ENCODE peak calls at places on chromosome 1, in seven cellular contexts. One of them, this sample, is unnamed.

GRCh38 chr1:64087768-64088167 is 115.7 kb upstream of the UBE2U start:
- DNase-seq in lower lobe of right lung: no peak
- DNase-seq in OCI-LY7: no peak
- DNase-seq in colonic mucosa: no peak
- DNase-seq in fibroblast of lung: peak; percentile 86
- DNase-seq in CD8-positive, alpha-beta T cell: no peak
- DNase-seq in right lobe of liver: no peak
- DNase-seq in this sample: peak; percentile 18

GRCh38 chr1:101308935-101309333 is 72.1 kb downstream of the S1PR1 start:
- DNase-seq in lower lobe of right lung: no peak
- DNase-seq in OCI-LY7: no peak
- DNase-seq in colonic mucosa: no peak
- DNase-seq in fibroblast of lung: no peak
- DNase-seq in CD8-positive, alpha-beta T cell: no peak
- DNase-seq in right lobe of liver: no peak
- DNase-seq in this sample: no peak

GRCh38 chr1:31871703-31872102 is 55.9 kb upstream of the SPOCD1 start:
- DNase-seq in lower lobe of right lung: no peak
- DNase-seq in OCI-LY7: no peak
- DNase-seq in colonic mucosa: no peak
- DNase-seq in fibroblast of lung: peak; percentile 12
- DNase-seq in CD8-positive, alpha-beta T cell: no peak
- DNase-seq in right lobe of liver: no peak
- DNase-seq in this sample: no peak

GRCh38 chr1:215397843-215398242 is 169.3 kb upstream of the KCTD3 start:
- DNase-seq in lower lobe of right lung: no peak
- DNase-seq in OCI-LY7: no peak
- DNase-seq in colonic mucosa: no peak
- DNase-seq in fibroblast of lung: no peak
- DNase-seq in CD8-positive, alpha-beta T cell: no peak
- DNase-seq in right lobe of liver: no peak
- DNase-seq in this sample: no peak

GRCh38 chr1:93353286-93353685 is 7.6 kb downstream of the DR1 start:
- DNase-seq in lower lobe of right lung: no peak
- DNase-seq in OCI-LY7: no peak
- DNase-seq in colonic mucosa: no peak
- DNase-seq in fibroblast of lung: peak; percentile 33
- DNase-seq in CD8-positive, alpha-beta T cell: no peak
- DNase-seq in right lobe of liver: no peak
- DNase-seq in this sample: no peak

GRCh38 chr1:16716691-16717173 is 23.6 kb upstream of the RNU1-4 start:
- DNase-seq in lower lobe of right lung: no peak
- DNase-seq in OCI-LY7: peak; percentile 1
- DNase-seq in colonic mucosa: no peak
- DNase-seq in fibroblast of lung: no peak
- DNase-seq in CD8-positive, alpha-beta T cell: no peak
- DNase-seq in right lobe of liver: no peak
- DNase-seq in this sample: peak; percentile 77

GRCh38 chr1:65362545-65362944 is 53.2 kb downstream of the DNAJC6 start:
- DNase-seq in lower lobe of right lung: no peak
- DNase-seq in OCI-LY7: no peak
- DNase-seq in colonic mucosa: no peak
- DNase-seq in fibroblast of lung: no peak
- DNase-seq in CD8-positive, alpha-beta T cell: no peak
- DNase-seq in right lobe of liver: no peak
- DNase-seq in this sample: no peak

GRCh38 chr1:200558866-200559459 is 61.6 kb downstream of the KIF14 start:
- DNase-seq in lower lobe of right lung: no peak
- DNase-seq in OCI-LY7: peak; percentile 44
- DNase-seq in colonic mucosa: no peak
- DNase-seq in fibroblast of lung: peak; percentile 48
- DNase-seq in CD8-positive, alpha-beta T cell: no peak
- DNase-seq in right lobe of liver: no peak
- DNase-seq in this sample: peak; percentile 40

GRCh38 chr1:212946872-212947271 is 3.5 kb upstream of the VASH2 start:
- DNase-seq in lower lobe of right lung: no peak
- DNase-seq in OCI-LY7: peak; percentile 73
- DNase-seq in colonic mucosa: no peak
- DNase-seq in fibroblast of lung: no peak
- DNase-seq in CD8-positive, alpha-beta T cell: no peak
- DNase-seq in right lobe of liver: no peak
- DNase-seq in this sample: no peak

GRCh38 chr1:38050397-38051141 is 4.0 kb upstream of the POU3F1 start:
- DNase-seq in lower lobe of right lung: no peak
- DNase-seq in OCI-LY7: no peak
- DNase-seq in colonic mucosa: no peak
- DNase-seq in fibroblast of lung: no peak
- DNase-seq in CD8-positive, alpha-beta T cell: no peak
- DNase-seq in right lobe of liver: no peak
- DNase-seq in this sample: peak; percentile 78

GRCh38 chr1:8510041-8510823 is 192.3 kb downstream of the SLC45A1 start:
- DNase-seq in lower lobe of right lung: no peak
- DNase-seq in OCI-LY7: peak; percentile 68
- DNase-seq in colonic mucosa: no peak
- DNase-seq in fibroblast of lung: peak; percentile 89
- DNase-seq in CD8-positive, alpha-beta T cell: no peak
- DNase-seq in right lobe of liver: no peak
- DNase-seq in this sample: no peak

GRCh38 chr1:23400324-23401110 is 24.0 kb downstream of the TCEA3 start:
- DNase-seq in lower lobe of right lung: no peak
- DNase-seq in OCI-LY7: no peak
- DNase-seq in colonic mucosa: no peak
- DNase-seq in fibroblast of lung: no peak
- DNase-seq in CD8-positive, alpha-beta T cell: no peak
- DNase-seq in right lobe of liver: no peak
- DNase-seq in this sample: no peak

GRCh38 chr1:53545663-53546408 is 86.6 kb downstream of the DMRTB1 start:
- DNase-seq in lower lobe of right lung: peak; percentile 21
- DNase-seq in OCI-LY7: no peak
- DNase-seq in colonic mucosa: no peak
- DNase-seq in fibroblast of lung: no peak
- DNase-seq in CD8-positive, alpha-beta T cell: no peak
- DNase-seq in right lobe of liver: peak; percentile 10
- DNase-seq in this sample: no peak

GRCh38 chr1:27513521-27513920 is 23.6 kb upstream of the WASF2 start:
- DNase-seq in lower lobe of right lung: no peak
- DNase-seq in OCI-LY7: no peak
- DNase-seq in colonic mucosa: no peak
- DNase-seq in fibroblast of lung: no peak
- DNase-seq in CD8-positive, alpha-beta T cell: no peak
- DNase-seq in right lobe of liver: no peak
- DNase-seq in this sample: no peak

GRCh38 chr1:29983366-29983765 is 740.0 kb downstream of the MATN1 start:
- DNase-seq in lower lobe of right lung: no peak
- DNase-seq in OCI-LY7: no peak
- DNase-seq in colonic mucosa: no peak
- DNase-seq in fibroblast of lung: no peak
- DNase-seq in CD8-positive, alpha-beta T cell: no peak
- DNase-seq in right lobe of liver: no peak
- DNase-seq in this sample: no peak

GRCh38 chr1:198927129-198927528 is 288.3 kb downstream of the PTPRC start:
- DNase-seq in lower lobe of right lung: no peak
- DNase-seq in OCI-LY7: no peak
- DNase-seq in colonic mucosa: no peak
- DNase-seq in fibroblast of lung: no peak
- DNase-seq in CD8-positive, alpha-beta T cell: no peak
- DNase-seq in right lobe of liver: no peak
- DNase-seq in this sample: no peak

GRCh38 chr1:198929111-198929604 is 290.3 kb downstream of the PTPRC start:
- DNase-seq in lower lobe of right lung: no peak
- DNase-seq in OCI-LY7: no peak
- DNase-seq in colonic mucosa: no peak
- DNase-seq in fibroblast of lung: no peak
- DNase-seq in CD8-positive, alpha-beta T cell: no peak
- DNase-seq in right lobe of liver: no peak
- DNase-seq in this sample: peak; percentile 1

GRCh38 chr1:198933506-198933905 is 294.7 kb downstream of the PTPRC start:
- DNase-seq in lower lobe of right lung: no peak
- DNase-seq in OCI-LY7: no peak
- DNase-seq in colonic mucosa: no peak
- DNase-seq in fibroblast of lung: no peak
- DNase-seq in CD8-positive, alpha-beta T cell: no peak
- DNase-seq in right lobe of liver: no peak
- DNase-seq in this sample: no peak

GRCh38 chr1:198932351-198932991 is 293.6 kb downstream of the PTPRC start:
- DNase-seq in lower lobe of right lung: no peak
- DNase-seq in OCI-LY7: peak; percentile 45
- DNase-seq in colonic mucosa: no peak
- DNase-seq in fibroblast of lung: peak; percentile 53
- DNase-seq in CD8-positive, alpha-beta T cell: no peak
- DNase-seq in right lobe of liver: no peak
- DNase-seq in this sample: no peak

GRCh38 chr1:198929961-198930599 is 291.2 kb downstream of the PTPRC start:
- DNase-seq in lower lobe of right lung: no peak
- DNase-seq in OCI-LY7: peak; percentile 72
- DNase-seq in colonic mucosa: no peak
- DNase-seq in fibroblast of lung: peak; percentile 78
- DNase-seq in CD8-positive, alpha-beta T cell: no peak
- DNase-seq in right lobe of liver: no peak
- DNase-seq in this sample: peak; percentile 7
- H3K27ac ChIP-seq in lower lobe of right lung: peak overlapping the region; percentile 78
- H3K27ac ChIP-seq in OCI-LY7: peak overlapping the region; percentile 76
- H3K27ac ChIP-seq in colonic mucosa: no peak overlapping the region
- H3K27ac ChIP-seq in fibroblast of lung: peak overlapping the region; percentile 45
- H3K27ac ChIP-seq in CD8-positive, alpha-beta T cell: no peak overlapping the region
- H3K27ac ChIP-seq in right lobe of liver: no peak overlapping the region
- H3K27ac ChIP-seq in this sample: peak overlapping the region; percentile 77

GRCh38 chr1:1842360-1843146 is 48.3 kb downstream of the GNB1 start:
- DNase-seq in lower lobe of right lung: no peak
- DNase-seq in OCI-LY7: peak; percentile 96
- DNase-seq in colonic mucosa: no peak
- DNase-seq in fibroblast of lung: no peak
- DNase-seq in CD8-positive, alpha-beta T cell: no peak
- DNase-seq in right lobe of liver: no peak
- DNase-seq in this sample: peak; percentile 68

GRCh38 chr1:1839311-1839965 is 51.4 kb downstream of the GNB1 start:
- DNase-seq in lower lobe of right lung: no peak
- DNase-seq in OCI-LY7: no peak
- DNase-seq in colonic mucosa: no peak
- DNase-seq in fibroblast of lung: no peak
- DNase-seq in CD8-positive, alpha-beta T cell: no peak
- DNase-seq in right lobe of liver: no peak
- DNase-seq in this sample: no peak

GRCh38 chr1:1846386-1846918 is 44.4 kb downstream of the GNB1 start:
- DNase-seq in lower lobe of right lung: no peak
- DNase-seq in OCI-LY7: no peak
- DNase-seq in colonic mucosa: no peak
- DNase-seq in fibroblast of lung: no peak
- DNase-seq in CD8-positive, alpha-beta T cell: no peak
- DNase-seq in right lobe of liver: no peak
- DNase-seq in this sample: no peak

GRCh38 chr1:1836119-1836518 is 54.8 kb downstream of the GNB1 start:
- DNase-seq in lower lobe of right lung: no peak
- DNase-seq in OCI-LY7: no peak
- DNase-seq in colonic mucosa: no peak
- DNase-seq in fibroblast of lung: no peak
- DNase-seq in CD8-positive, alpha-beta T cell: no peak
- DNase-seq in right lobe of liver: no peak
- DNase-seq in this sample: no peak

DNA sequence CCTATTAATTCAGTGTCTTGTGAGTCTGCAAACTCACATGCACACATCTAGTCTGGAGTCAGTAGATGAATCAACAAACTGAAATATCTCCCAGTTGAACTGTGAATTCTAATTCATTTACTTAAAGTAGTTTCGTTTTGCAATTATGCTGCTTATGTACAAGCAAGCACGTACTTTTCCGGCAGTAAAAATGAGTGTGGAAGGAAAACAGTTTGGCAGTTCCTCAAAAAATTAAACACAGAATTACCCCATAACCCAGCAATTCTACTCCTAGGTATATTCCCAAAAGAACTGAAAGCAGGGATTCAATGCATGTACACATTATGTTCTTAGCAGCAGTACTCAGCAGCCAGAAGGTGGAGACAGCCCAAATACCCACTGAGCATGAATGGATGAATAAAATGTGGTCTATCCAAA is 49.3 kb downstream of the GNB1 start:
- DNase-seq in lower lobe of right lung: no peak
- DNase-seq in OCI-LY7: peak; percentile 46
- DNase-seq in colonic mucosa: no peak
- DNase-seq in fibroblast of lung: no peak
- DNase-seq in CD8-positive, alpha-beta T cell: no peak
- DNase-seq in right lobe of liver: no peak
- DNase-seq in this sample: no peak
- H3K27ac ChIP-seq in lower lobe of right lung: no peak overlapping the region
- H3K27ac ChIP-seq in OCI-LY7: peak overlapping the region; percentile 97
- H3K27ac ChIP-seq in colonic mucosa: peak overlapping the region; percentile 20
- H3K27ac ChIP-seq in fibroblast of lung: peak overlapping the region; percentile 51
- H3K27ac ChIP-seq in CD8-positive, alpha-beta T cell: no peak overlapping the region
- H3K27ac ChIP-seq in right lobe of liver: no peak overlapping the region
- H3K27ac ChIP-seq in this sample: no peak overlapping the region

DNA sequence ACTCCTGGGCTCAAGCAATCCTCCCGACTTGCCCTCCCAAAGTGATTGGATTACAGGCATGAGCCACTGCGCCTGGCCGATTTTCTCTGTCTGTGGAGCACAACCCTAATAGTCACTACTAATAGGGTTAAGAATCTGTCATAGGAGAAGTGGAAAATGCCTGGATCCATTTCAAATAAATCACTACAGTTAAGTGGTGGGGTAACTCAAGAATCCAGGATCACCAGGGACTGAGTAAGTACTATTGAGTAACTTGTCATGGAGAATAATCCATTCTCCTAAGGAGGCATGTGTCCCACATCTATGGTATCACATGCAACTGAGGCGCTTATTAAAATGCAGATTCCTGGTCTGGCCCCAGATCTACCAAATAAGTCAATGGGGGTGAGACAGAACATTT is 53.2 kb downstream of the OPTC start:
- DNase-seq in lower lobe of right lung: no peak
- DNase-seq in OCI-LY7: no peak
- DNase-seq in colonic mucosa: no peak
- DNase-seq in fibroblast of lung: no peak
- DNase-seq in CD8-positive, alpha-beta T cell: no peak
- DNase-seq in right lobe of liver: no peak
- DNase-seq in this sample: no peak
- H3K27ac ChIP-seq in lower lobe of right lung: no peak overlapping the region
- H3K27ac ChIP-seq in OCI-LY7: no peak overlapping the region
- H3K27ac ChIP-seq in colonic mucosa: no peak overlapping the region
- H3K27ac ChIP-seq in fibroblast of lung: no peak overlapping the region
- H3K27ac ChIP-seq in CD8-positive, alpha-beta T cell: no peak overlapping the region
- H3K27ac ChIP-seq in right lobe of liver: no peak overlapping the region
- H3K27ac ChIP-seq in this sample: no peak overlapping the region

DNA sequence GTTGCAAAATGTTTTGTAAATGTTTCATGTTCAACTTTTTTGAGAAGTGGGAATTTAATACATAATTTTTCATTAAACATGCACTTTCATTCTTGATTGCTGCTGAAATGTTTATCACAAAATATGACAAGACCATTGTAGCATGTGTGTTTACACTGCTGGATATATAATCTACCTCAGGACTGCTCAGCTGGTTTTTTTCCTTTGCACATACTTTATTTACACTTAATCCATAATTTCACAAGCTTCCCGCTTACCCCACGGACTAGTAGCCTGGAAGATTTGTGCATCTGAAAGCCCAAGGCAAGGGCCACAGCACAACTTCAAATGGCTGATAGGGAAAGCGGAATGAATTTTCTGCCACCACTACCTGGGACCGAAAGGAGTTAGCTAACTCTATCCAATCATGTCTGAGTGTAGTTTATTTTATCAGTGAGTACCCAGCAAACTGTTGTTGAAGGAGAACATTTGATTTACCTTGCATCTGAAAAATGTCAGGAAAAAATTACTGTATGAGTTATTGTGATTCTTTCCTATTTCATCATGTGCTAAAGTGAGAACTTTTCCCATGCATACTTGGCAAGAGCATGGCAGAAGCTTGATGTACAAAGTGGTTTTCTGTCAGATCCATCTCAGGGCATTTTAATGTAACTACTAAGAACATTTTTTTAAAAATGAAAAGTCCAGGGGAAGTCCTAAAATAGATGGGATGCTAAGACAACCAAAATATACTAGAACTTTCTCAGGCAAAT is 558.2 kb upstream of the USP24 start:
- DNase-seq in lower lobe of right lung: no peak
- DNase-seq in OCI-LY7: no peak
- DNase-seq in colonic mucosa: no peak
- DNase-seq in fibroblast of lung: peak; percentile 19
- DNase-seq in CD8-positive, alpha-beta T cell: no peak
- DNase-seq in right lobe of liver: no peak
- DNase-seq in this sample: no peak
- H3K27ac ChIP-seq in lower lobe of right lung: no peak overlapping the region
- H3K27ac ChIP-seq in OCI-LY7: no peak overlapping the region
- H3K27ac ChIP-seq in colonic mucosa: no peak overlapping the region
- H3K27ac ChIP-seq in fibroblast of lung: no peak overlapping the region
- H3K27ac ChIP-seq in CD8-positive, alpha-beta T cell: no peak overlapping the region
- H3K27ac ChIP-seq in right lobe of liver: no peak overlapping the region
- H3K27ac ChIP-seq in this sample: no peak overlapping the region

This sample was measured in SJCRH30.